ENCODE peak calls at places on chromosomes 16 and 17, in five cellular contexts. R, T, A, M and V are unnamed samples.

GRCh38 chr17:4175921-4176802 is 33.2 kb downstream of the CYB5D2 start:
- DNase-seq in R (no peak), T (no peak), A (no peak), M (no peak), V (no peak)

GRCh38 chr16:79601092-79601977 is 798 bp upstream of the MAF start:
- DNase-seq in R (peak; percentile 84), T (peak; percentile 83), A (peak; percentile 62), M (peak; percentile 69), V (peak; percentile 89)

GRCh38 chr16:57093845-57094564 is 1.6 kb downstream of the CPNE2 start:
- DNase-seq in R (peak; percentile 59), T (no peak), A (peak; percentile 51), M (no peak), V (no peak)

GRCh38 chr17:39704821-39705551 is 5.1 kb downstream of the ERBB2 start:
- DNase-seq in R (no peak), T (no peak), A (no peak), M (no peak), V (no peak)

GRCh38 chr17:42485680-42486079 is 27.0 kb downstream of the ATP6V0A1 start:
- DNase-seq in R (no peak), T (no peak), A (no peak), M (no peak), V (no peak)

GRCh38 chr16:19933740-19934139 is 49.1 kb upstream of the GPRC5B start:
- DNase-seq in R (no peak), T (no peak), A (no peak), M (no peak), V (no peak)

GRCh38 chr17:979539-980405 is at the start of gene NXN:
- DNase-seq in R (peak; percentile 88), T (peak; percentile 94), A (peak; percentile 83), M (peak; percentile 77), V (peak; percentile 94)

GRCh38 chr17:40694584-40694983 is 9.0 kb downstream of the KRT24 start:
- DNase-seq in R (no peak), T (no peak), A (no peak), M (no peak), V (no peak)

GRCh38 chr16:50837324-50837723 is 95.4 kb downstream of the CYLD start:
- DNase-seq in R (no peak), T (no peak), A (no peak), M (no peak), V (no peak)

DNA sequence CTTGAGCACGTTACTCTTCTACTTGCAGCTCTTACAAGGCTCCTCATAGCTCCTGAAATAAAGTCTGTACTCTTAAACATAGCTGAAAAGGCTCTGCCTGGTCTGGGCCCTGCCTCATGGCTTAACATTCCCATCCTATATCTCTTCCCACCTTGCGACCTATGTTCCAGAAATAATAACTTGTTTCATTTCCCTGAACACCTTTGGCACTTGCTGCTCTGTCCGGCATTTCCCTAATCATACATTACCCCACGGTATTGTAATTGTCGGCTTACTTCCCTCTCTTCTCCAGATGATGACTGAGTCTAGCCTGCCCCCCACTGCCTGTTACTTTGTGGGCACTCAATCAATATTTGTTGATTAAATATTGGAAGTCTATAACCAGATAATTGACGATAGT is 23.2 kb upstream of the SUPT4H1 start:
- DNase-seq in R (no peak), T (no peak), A (no peak), M (no peak), V (no peak)
- TF ChIP-seq POLR2A in R (no peak), T (no peak), A (no peak), M (no peak), V (no peak)

DNA sequence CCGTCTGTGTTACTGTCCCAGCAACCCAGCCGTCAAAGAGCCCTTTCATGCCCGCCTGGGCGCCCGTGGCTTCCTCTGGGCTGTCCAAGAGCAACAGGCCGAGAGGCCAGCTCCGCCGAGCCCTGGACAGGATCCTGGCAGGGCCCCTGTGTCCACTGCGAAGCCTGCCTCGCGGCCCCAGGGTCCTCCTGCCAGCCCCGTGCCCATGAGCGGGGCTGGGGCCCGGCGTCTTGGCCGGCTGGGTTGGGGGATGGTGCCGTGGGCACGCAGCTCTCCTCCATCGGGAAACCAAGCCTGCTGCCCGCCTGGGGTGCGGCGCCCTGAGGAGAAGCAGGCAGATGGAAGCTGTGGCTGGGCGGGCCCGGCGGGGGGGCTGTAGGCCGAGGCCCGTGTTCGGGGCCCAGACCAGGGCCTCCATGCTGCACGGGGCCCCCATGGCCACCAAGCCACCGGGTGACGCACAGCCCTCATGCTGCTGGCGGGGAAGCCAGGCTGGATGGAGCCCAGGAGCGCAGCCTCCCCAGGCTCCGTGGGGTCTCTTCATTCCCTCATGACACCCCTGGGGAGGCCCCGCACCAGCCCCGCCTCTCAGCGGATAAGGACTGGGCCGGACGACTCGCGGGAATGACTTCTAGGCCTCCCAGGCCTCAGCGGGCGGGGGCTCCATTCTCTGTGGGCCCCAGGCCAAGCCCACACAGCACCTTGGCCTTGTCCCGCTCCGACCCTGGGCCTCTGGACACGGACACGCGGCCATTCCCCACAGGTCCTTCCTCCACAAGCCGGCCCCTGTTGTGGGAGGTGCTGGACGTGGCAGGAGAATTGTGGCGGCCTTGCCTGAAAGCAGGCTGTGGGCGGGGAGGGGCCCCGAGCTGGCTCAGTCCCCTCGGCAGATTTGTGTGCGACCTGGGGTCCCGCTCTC is at the start of gene C1QTNF8:
- DNase-seq in R (no peak), T (no peak), A (no peak), M (no peak), V (no peak)
- H3K27ac ChIP-seq in R (no peak within 1 kb of the TSS), T (no peak within 1 kb of the TSS), A (no peak within 1 kb of the TSS), M (peak within 1 kb of the TSS; percentile 86), V (no peak within 1 kb of the TSS)

GRCh38 chr16:8853150-8853549 is 15.7 kb downstream of the CARHSP1 start:
- DNase-seq in R (no peak), T (peak; percentile 49), A (no peak), M (no peak), V (no peak)
- TF ChIP-seq POLR2A in R (no peak), T (no peak), A (no peak), M (no peak), V (no peak)

DNA sequence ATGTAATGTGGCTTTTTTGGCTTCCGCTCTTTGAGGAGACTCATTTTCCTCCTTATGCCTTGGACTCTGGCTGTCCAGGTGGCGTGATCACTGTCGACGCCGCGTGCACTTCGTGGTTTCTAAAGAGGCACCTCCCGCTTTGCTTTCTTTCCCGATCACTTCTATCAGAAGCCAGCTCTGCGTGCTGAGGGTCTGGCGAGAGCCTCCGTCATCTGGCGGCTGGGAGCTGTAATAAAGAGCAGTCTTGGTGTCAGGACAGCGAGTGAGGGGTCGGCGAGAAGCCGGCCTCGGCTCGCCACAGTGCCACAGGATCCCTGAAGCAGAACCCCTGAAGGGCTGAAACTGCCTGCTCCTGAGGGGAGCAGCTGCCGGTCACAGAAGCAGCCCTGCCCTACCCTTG is 7.4 kb downstream of the ZNF750 start:
- DNase-seq in R (no peak), T (no peak), A (no peak), M (no peak), V (peak; percentile 11)
- H3K27ac ChIP-seq in R (no peak overlapping the region), T (no peak overlapping the region), A (no peak overlapping the region), M (peak overlapping the region; percentile 36), V (no peak overlapping the region)

GRCh38 chr17:72110231-72110952 is 10.4 kb upstream of the SOX9 start:
- DNase-seq in R (no peak), T (no peak), A (no peak), M (no peak), V (no peak)
- TF ChIP-seq POLR2A in R (no peak), T (no peak), A (no peak), M (no peak), V (no peak)